ENCODE peak calls at places on chromosome 3, in eight cellular contexts. F is HepG2; P is left ventricle myocardium inferior; B is tibial nerve; R is testis; S is A549; C is CD4-positive, alpha-beta T cell; N is ovary. H is an unnamed sample. For H3K9me3, the result is how much of the 10 kb centered on the place peaks cover.

GRCh38 chr3:12585970-12586369 is 29.1 kb downstream of the MKRN2 start:
- DNase-seq in C (no peak), R (no peak), N (no peak), P (no peak), S (no peak), B (no peak), F (no peak), H (no peak)

GRCh38 chr3:101065962-101066361 is 72.7 kb upstream of the ABI3BP start:
- DNase-seq in F (peak), B (no peak), C (no peak), P (no peak), S (peak), N (no peak), R (no peak), H (no peak)

GRCh38 chr3:150889105-150889504 is 16.1 kb downstream of the MINDY4B start:
- DNase-seq in F (no peak), S (no peak), R (no peak), P (no peak), N (no peak), C (no peak), B (no peak), H (no peak)

GRCh38 chr3:148756306-148756705 is 58.6 kb downstream of the AGTR1 start:
- DNase-seq in N (no peak), P (no peak), F (no peak), C (no peak), S (no peak), R (no peak), B (no peak), H (no peak)

GRCh38 chr3:19046440-19046839 is 101.9 kb upstream of the KCNH8 start:
- DNase-seq in S (peak), C (no peak), B (no peak), F (no peak), P (no peak), N (no peak), R (no peak), H (no peak)

GRCh38 chr3:190281308-190282051 is 40.8 kb downstream of the CLDN1 start:
- DNase-seq in R (peak), B (no peak), C (no peak), S (no peak), N (peak), F (peak), P (no peak), H (no peak)

GRCh38 chr3:170321326-170322034 is 36.0 kb upstream of the SKIL start:
- DNase-seq in B (no peak), P (no peak), N (no peak), C (no peak), F (no peak), S (no peak), R (no peak), H (no peak)

GRCh38 chr3:42123824-42124500 is 32.8 kb downstream of the TRAK1 start:
- DNase-seq in B (no peak), C (no peak), S (no peak), R (no peak), F (no peak), N (no peak), P (no peak), H (no peak)

GRCh38 chr3:63709576-63709975 is 57.1 kb downstream of the SNTN start:
- DNase-seq in C (no peak), B (no peak), S (no peak), F (no peak), P (no peak), N (no peak), R (no peak), H (no peak)

GRCh38 chr3:50190921-50191660 is at the start of gene GNAT1:
- DNase-seq in C (no peak), P (no peak), B (no peak), S (no peak), N (no peak), R (no peak), F (no peak), H (no peak)

GRCh38 chr3:174620138-174620537 is 239.0 kb upstream of the NAALADL2 start:
- DNase-seq in C (no peak), P (no peak), B (no peak), S (peak), R (no peak), F (no peak), N (no peak), H (no peak)

GRCh38 chr3:184354740-184355139 is 6.7 kb downstream of the CLCN2 start:
- DNase-seq in C (no peak), N (no peak), B (no peak), F (no peak), R (no peak), S (no peak), P (no peak), H (peak)

GRCh38 chr3:78875851-78876250 is 891.9 kb downstream of the ROBO1 start:
- DNase-seq in F (no peak), C (no peak), R (no peak), B (no peak), P (no peak), S (no peak), N (no peak), H (no peak)

GRCh38 chr3:14837864-14838263 is 19.1 kb downstream of the FGD5 start:
- DNase-seq in F (no peak), N (no peak), C (no peak), B (no peak), R (no peak), P (no peak), S (no peak), H (no peak)

GRCh38 chr3:161560006-161560637 is 63.5 kb downstream of the OTOL1 start:
- DNase-seq in S (peak), R (peak), B (no peak), P (peak), N (no peak), C (no peak), F (peak), H (peak)

GRCh38 chr3:142999881-143000280 is 1.5 kb upstream of the U2SURP start:
- DNase-seq in P (no peak), C (no peak), B (no peak), R (no peak), S (no peak), N (no peak), F (no peak), H (no peak)

GRCh38 chr3:48565186-48565585 is 1.6 kb upstream of the UCN2 start:
- DNase-seq in F (no peak), C (no peak), S (no peak), R (no peak), P (no peak), B (no peak), N (no peak), H (no peak)

GRCh38 chr3:169071003-169071402 is 592.5 kb downstream of the MECOM start:
- DNase-seq in F (no peak), B (no peak), S (no peak), C (no peak), N (no peak), R (no peak), P (no peak), H (no peak)

GRCh38 chr3:131072099-131072559 is 45.5 kb downstream of the NEK11 start:
- DNase-seq in C (no peak), F (no peak), P (no peak), N (no peak), B (no peak), R (no peak), S (no peak), H (no peak)

GRCh38 chr3:63585927-63586326 is 66.5 kb upstream of the SNTN start:
- DNase-seq in B (no peak), R (no peak), C (no peak), S (no peak), P (no peak), N (no peak), F (no peak), H (no peak)

GRCh38 chr3:134355416-134355815 is 18.8 kb downstream of the AMOTL2 start:
- DNase-seq in N (no peak), B (no peak), F (no peak), S (no peak), R (no peak), P (no peak), C (no peak), H (peak)

GRCh38 chr3:124974691-124975090 is 40.1 kb upstream of the MUC13 start:
- DNase-seq in C (no peak), N (no peak), B (no peak), S (no peak), F (no peak), P (no peak), R (no peak), H (no peak)

GRCh38 chr3:181454451-181455027 is 257.2 kb upstream of the SOX2 start:
- DNase-seq in B (no peak), N (no peak), C (no peak), P (no peak), S (no peak), F (no peak), R (no peak), H (no peak)

GRCh38 chr3:114861666-114862065 is 285.4 kb downstream of the ZBTB20 start:
- DNase-seq in C (no peak), R (no peak), F (no peak), B (no peak), P (no peak), S (no peak), N (no peak), H (no peak)

GRCh38 chr3:44721231-44722102 is 8.0 kb upstream of the ZNF501 start:
- DNase-seq in C (no peak), P (no peak), S (peak), R (no peak), F (no peak), N (no peak), B (no peak), H (no peak)
- H3K9me3 ChIP-seq in C (half or more), P (half or more), S (half or more), R (under half), F (half or more), N (half or more), B (under half), H (under half)

GRCh38 chr3:146746190-146746589 is 141.0 kb upstream of the PLSCR5 start:
- DNase-seq in F (no peak), C (no peak), P (no peak), R (no peak), B (no peak), S (no peak), N (no peak), H (no peak)
- H3K9me3 ChIP-seq in F (under half), C (under half), P (under half), R (under half), B (under half), S (under half), N (under half), H (under half)

GRCh38 chr3:62370112-62371031 is 3.0 kb downstream of the FEZF2 start:
- DNase-seq in F (no peak), P (no peak), R (no peak), N (no peak), S (no peak), B (no peak), C (no peak), H (no peak)

GRCh38 chr3:62371735-62372591 is 1.4 kb downstream of the FEZF2 start:
- DNase-seq in N (no peak), F (no peak), B (no peak), P (no peak), R (no peak), S (no peak), C (no peak), H (no peak)

GRCh38 chr3:62369476-62369743 is 3.9 kb downstream of the FEZF2 start:
- DNase-seq in B (no peak), S (no peak), F (no peak), N (no peak), C (no peak), P (no peak), R (no peak), H (no peak)

GRCh38 chr3:62372621-62373041 is 719 bp downstream of the FEZF2 start:
- DNase-seq in C (no peak), P (no peak), B (no peak), R (no peak), N (no peak), F (no peak), S (peak), H (no peak)

DNA sequence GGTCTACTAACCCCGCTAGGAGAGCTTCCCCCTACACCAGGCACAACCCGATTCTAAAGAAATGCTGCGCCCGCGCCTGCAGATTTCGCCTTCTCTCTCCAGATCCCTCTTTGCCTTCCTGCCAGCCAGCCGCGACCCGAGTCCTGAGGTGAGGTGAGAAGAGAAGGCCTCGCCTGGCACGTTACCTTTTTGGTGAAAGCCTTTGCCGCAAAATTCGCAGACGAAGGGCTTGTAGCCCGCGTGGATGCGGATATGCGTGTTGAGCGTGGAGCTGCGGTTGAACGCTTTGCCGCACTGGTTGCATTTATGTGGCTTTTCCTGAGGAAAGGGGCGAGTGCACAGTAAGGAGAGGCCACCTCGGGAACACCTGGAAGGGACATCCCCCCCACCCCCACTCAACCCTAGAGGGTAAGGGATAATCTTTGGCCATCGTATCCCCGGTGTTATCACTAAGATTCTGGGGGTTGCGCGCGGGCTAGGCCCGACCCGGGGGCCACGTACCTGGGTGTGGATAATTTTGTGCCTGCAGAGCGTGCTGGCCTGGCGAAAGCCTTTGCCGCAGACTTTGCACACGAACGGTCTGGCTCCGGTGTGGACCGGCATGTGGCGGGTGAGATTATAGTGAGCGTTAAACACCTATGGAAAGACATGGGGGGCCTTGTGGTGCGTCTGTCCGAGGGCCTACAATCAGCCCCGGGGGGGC is 2.2 kb downstream of the FEZF2 start:
- DNase-seq in S (no peak), C (no peak), F (no peak), N (no peak), B (no peak), P (no peak), R (no peak), H (no peak)
- H3K9me3 ChIP-seq in S (under half), C (under half), F (under half), N (under half), B (under half), P (under half), R (under half), H (under half)

DNA sequence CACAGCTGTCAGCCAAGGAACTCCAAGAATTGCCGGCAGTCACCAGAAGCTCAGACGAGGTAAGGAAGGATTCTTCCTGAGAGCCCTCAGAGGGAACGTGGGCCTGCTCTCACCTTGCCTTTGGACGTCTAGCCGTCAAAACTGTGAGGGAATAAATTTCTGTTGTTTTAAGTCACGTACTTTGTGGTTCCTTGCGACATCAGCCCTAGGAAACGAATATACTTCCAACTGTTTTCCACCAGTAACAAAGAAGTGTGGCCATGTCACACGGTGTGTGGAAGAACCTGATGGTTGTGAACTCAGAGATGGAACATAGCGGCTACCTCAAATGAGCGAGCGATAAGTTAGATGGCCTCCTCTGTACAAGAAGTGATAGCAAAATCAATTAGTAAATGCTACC is 41.0 kb upstream of the B3GNT5 start:
- DNase-seq in P (no peak), S (no peak), R (no peak), N (no peak), B (no peak), F (no peak), C (no peak), H (no peak)
- H3K9me3 ChIP-seq in P (under half), S (under half), R (under half), N (under half), B (under half), F (under half), C (under half), H (under half)

DNA sequence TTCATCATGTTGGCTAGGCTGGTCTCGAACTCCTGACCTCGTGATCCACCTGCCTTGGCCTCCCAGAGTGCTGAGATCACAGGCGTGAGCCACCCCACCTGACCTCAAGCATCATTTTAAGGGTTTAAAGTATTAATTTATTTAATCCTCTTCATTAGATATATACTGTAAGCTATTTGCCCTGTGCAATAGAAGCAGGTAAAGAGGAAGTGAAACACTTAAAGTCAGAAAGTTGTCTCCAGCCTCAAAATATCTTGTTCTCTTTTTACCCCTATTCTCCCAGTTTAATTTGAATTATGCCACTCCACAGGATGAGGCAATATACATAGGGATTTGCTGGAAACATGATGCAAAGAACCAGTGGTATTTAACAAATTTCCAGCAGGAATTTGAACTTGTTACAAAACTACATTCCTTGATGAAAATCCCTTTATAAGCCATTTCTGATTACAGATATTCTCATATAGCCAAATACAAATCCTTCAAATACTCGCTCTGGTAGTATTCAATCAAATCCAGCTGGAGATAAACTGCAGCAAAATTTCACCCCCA is 2.0 kb downstream of the NDUFB5 start:
- DNase-seq in C (no peak), S (no peak), N (no peak), P (no peak), F (no peak), B (no peak), R (no peak), H (no peak)
- H3K9me3 ChIP-seq in C (under half), S (under half), N (under half), P (under half), F (under half), B (under half), R (under half), H (under half)

H was measured in Caco-2.